ENCODE peak calls at places on chromosomes 1 and 21, in nine cellular contexts. One of them, this sample, is unnamed.

GRCh38 chr1:101484896-101485412 is 248.1 kb downstream of the S1PR1 start:
- DNase-seq in breast epithelium: no peak
- DNase-seq in ovary: no peak
- DNase-seq in colonic mucosa: no peak
- DNase-seq in PC-9: no peak
- DNase-seq in right lobe of liver: no peak
- DNase-seq in SJSA1: no peak
- DNase-seq in PC-3: no peak
- DNase-seq in suprapubic skin: no peak
- DNase-seq in this sample: no peak

GRCh38 chr1:32351859-32352745 is 10.2 kb downstream of the FAM229A start:
- DNase-seq in PC-3: peak; percentile 32
- DNase-seq in suprapubic skin: no peak
- DNase-seq in PC-9: no peak
- DNase-seq in ovary: peak; percentile 78
- DNase-seq in SJSA1: peak; percentile 66
- DNase-seq in breast epithelium: no peak
- DNase-seq in right lobe of liver: peak; percentile 67
- DNase-seq in colonic mucosa: peak; percentile 52
- DNase-seq in this sample: no peak

GRCh38 chr1:80375662-80376061 is 1369.1 kb upstream of the ADGRL4 start:
- DNase-seq in PC-3: peak; percentile 59
- DNase-seq in breast epithelium: no peak
- DNase-seq in ovary: no peak
- DNase-seq in suprapubic skin: no peak
- DNase-seq in PC-9: peak; percentile 7
- DNase-seq in colonic mucosa: no peak
- DNase-seq in right lobe of liver: no peak
- DNase-seq in SJSA1: no peak
- DNase-seq in this sample: peak; percentile 38

GRCh38 chr1:203177471-203178039 is 1.9 kb upstream of the MYBPH start:
- DNase-seq in suprapubic skin: no peak
- DNase-seq in colonic mucosa: no peak
- DNase-seq in ovary: no peak
- DNase-seq in PC-9: no peak
- DNase-seq in PC-3: peak; percentile 60
- DNase-seq in breast epithelium: no peak
- DNase-seq in SJSA1: peak; percentile 55
- DNase-seq in right lobe of liver: no peak
- DNase-seq in this sample: no peak

GRCh38 chr1:244297616-244298015 is 154.1 kb downstream of the ADSS2 start:
- DNase-seq in SJSA1: no peak
- DNase-seq in suprapubic skin: peak; percentile 23
- DNase-seq in PC-9: no peak
- DNase-seq in PC-3: no peak
- DNase-seq in ovary: no peak
- DNase-seq in right lobe of liver: no peak
- DNase-seq in colonic mucosa: no peak
- DNase-seq in breast epithelium: no peak
- DNase-seq in this sample: no peak

GRCh38 chr21:33069994-33070811 is at the start of gene OLIG1:
- DNase-seq in breast epithelium: no peak
- DNase-seq in PC-9: no peak
- DNase-seq in suprapubic skin: no peak
- DNase-seq in ovary: no peak
- DNase-seq in right lobe of liver: peak; percentile 57
- DNase-seq in PC-3: peak; percentile 56
- DNase-seq in SJSA1: no peak
- DNase-seq in colonic mucosa: peak; percentile 22
- DNase-seq in this sample: no peak

GRCh38 chr21:46500224-46500861 is 41.7 kb downstream of the DIP2A start:
- DNase-seq in SJSA1: no peak
- DNase-seq in PC-9: no peak
- DNase-seq in colonic mucosa: no peak
- DNase-seq in breast epithelium: no peak
- DNase-seq in ovary: no peak
- DNase-seq in PC-3: peak; percentile 85
- DNase-seq in right lobe of liver: no peak
- DNase-seq in suprapubic skin: no peak
- DNase-seq in this sample: no peak

GRCh38 chr1:152411144-152411543 is 2.9 kb downstream of the CRNN start:
- DNase-seq in PC-3: no peak
- DNase-seq in right lobe of liver: no peak
- DNase-seq in breast epithelium: no peak
- DNase-seq in SJSA1: no peak
- DNase-seq in colonic mucosa: no peak
- DNase-seq in PC-9: no peak
- DNase-seq in ovary: no peak
- DNase-seq in suprapubic skin: no peak
- DNase-seq in this sample: no peak

GRCh38 chr21:31145271-31145801 is 107.1 kb upstream of the KRTAP19-8 start:
- DNase-seq in ovary: no peak
- DNase-seq in colonic mucosa: no peak
- DNase-seq in suprapubic skin: no peak
- DNase-seq in PC-3: no peak
- DNase-seq in right lobe of liver: no peak
- DNase-seq in SJSA1: no peak
- DNase-seq in breast epithelium: no peak
- DNase-seq in PC-9: no peak
- DNase-seq in this sample: no peak

GRCh38 chr1:65310078-65310587 is 790 bp downstream of the DNAJC6 start:
- DNase-seq in right lobe of liver: peak; percentile 17
- DNase-seq in PC-9: no peak
- DNase-seq in ovary: no peak
- DNase-seq in colonic mucosa: no peak
- DNase-seq in PC-3: no peak
- DNase-seq in SJSA1: no peak
- DNase-seq in breast epithelium: no peak
- DNase-seq in suprapubic skin: no peak
- DNase-seq in this sample: no peak

GRCh38 chr1:44677201-44677520 is 2.6 kb downstream of the ARMH1 start:
- DNase-seq in right lobe of liver: no peak
- DNase-seq in PC-3: peak; percentile 67
- DNase-seq in PC-9: no peak
- DNase-seq in colonic mucosa: no peak
- DNase-seq in suprapubic skin: no peak
- DNase-seq in SJSA1: no peak
- DNase-seq in ovary: no peak
- DNase-seq in breast epithelium: no peak
- DNase-seq in this sample: no peak

GRCh38 chr1:56617141-56617540 is 28.0 kb upstream of the PRKAA2 start:
- DNase-seq in colonic mucosa: no peak
- DNase-seq in PC-3: peak; percentile 68
- DNase-seq in PC-9: no peak
- DNase-seq in ovary: no peak
- DNase-seq in SJSA1: no peak
- DNase-seq in breast epithelium: no peak
- DNase-seq in right lobe of liver: no peak
- DNase-seq in suprapubic skin: no peak
- DNase-seq in this sample: no peak

GRCh38 chr1:201426395-201427310 is 5.1 kb upstream of the TNNI1 start:
- DNase-seq in PC-9: no peak
- DNase-seq in breast epithelium: no peak
- DNase-seq in SJSA1: no peak
- DNase-seq in suprapubic skin: no peak
- DNase-seq in PC-3: no peak
- DNase-seq in right lobe of liver: no peak
- DNase-seq in ovary: no peak
- DNase-seq in colonic mucosa: no peak
- DNase-seq in this sample: no peak

GRCh38 chr1:208631516-208631915 is 387.3 kb upstream of the PLXNA2 start:
- DNase-seq in ovary: no peak
- DNase-seq in PC-3: no peak
- DNase-seq in PC-9: no peak
- DNase-seq in breast epithelium: no peak
- DNase-seq in suprapubic skin: no peak
- DNase-seq in SJSA1: no peak
- DNase-seq in colonic mucosa: no peak
- DNase-seq in right lobe of liver: no peak
- DNase-seq in this sample: no peak

GRCh38 chr1:208631057-208631456 is 386.9 kb upstream of the PLXNA2 start:
- DNase-seq in PC-3: no peak
- DNase-seq in right lobe of liver: no peak
- DNase-seq in colonic mucosa: no peak
- DNase-seq in suprapubic skin: no peak
- DNase-seq in PC-9: no peak
- DNase-seq in ovary: no peak
- DNase-seq in SJSA1: no peak
- DNase-seq in breast epithelium: no peak
- DNase-seq in this sample: no peak

GRCh38 chr1:208628298-208628914 is 384.2 kb upstream of the PLXNA2 start:
- DNase-seq in suprapubic skin: no peak
- DNase-seq in SJSA1: no peak
- DNase-seq in colonic mucosa: no peak
- DNase-seq in ovary: no peak
- DNase-seq in right lobe of liver: no peak
- DNase-seq in PC-9: no peak
- DNase-seq in breast epithelium: no peak
- DNase-seq in PC-3: no peak
- DNase-seq in this sample: no peak
- H3K27ac ChIP-seq in suprapubic skin: no peak overlapping the region
- H3K27ac ChIP-seq in SJSA1: no peak overlapping the region
- H3K27ac ChIP-seq in colonic mucosa: no peak overlapping the region
- H3K27ac ChIP-seq in ovary: no peak overlapping the region
- H3K27ac ChIP-seq in right lobe of liver: peak overlapping the region; percentile 16
- H3K27ac ChIP-seq in PC-9: no peak overlapping the region
- H3K27ac ChIP-seq in breast epithelium: no peak overlapping the region
- H3K27ac ChIP-seq in PC-3: no peak overlapping the region
- H3K27ac ChIP-seq in this sample: no peak overlapping the region

DNA sequence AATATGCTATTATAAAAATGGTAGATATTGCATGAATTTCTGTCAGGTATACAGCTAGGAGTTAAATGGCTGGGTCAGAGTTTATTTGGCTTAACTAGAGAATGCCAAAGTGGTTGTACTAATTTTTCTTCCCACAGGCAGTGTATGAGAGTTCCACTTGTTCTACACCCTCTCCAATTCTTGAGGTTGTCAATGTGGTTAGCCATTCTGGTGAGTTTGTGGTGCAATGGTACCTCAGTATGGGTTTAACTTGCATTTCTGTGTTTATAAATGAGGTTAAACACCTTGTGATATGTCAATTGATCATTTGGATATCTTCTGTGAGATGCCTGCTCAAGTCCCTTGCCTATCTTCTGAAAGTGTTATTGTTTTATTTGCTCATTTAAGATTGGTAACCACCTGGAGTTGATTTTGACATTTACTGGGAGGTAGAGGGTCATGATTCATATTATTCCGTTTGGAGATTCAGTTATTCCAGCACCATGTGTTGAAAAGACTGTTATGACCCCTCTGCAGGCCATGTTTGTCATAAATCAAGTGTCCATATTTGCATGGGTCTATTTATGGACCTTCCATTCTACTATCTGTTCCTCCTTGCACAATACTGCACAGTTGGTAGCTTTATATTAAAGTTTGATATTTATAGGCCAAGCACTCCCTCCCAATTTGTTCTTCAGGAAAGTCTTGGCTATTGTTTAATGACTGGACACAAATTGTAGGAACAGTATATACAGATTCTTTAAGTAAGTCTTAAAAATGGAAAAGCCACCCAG is 5.8 kb downstream of the FALEC start:
- DNase-seq in PC-3: no peak
- DNase-seq in PC-9: no peak
- DNase-seq in right lobe of liver: no peak
- DNase-seq in suprapubic skin: no peak
- DNase-seq in ovary: no peak
- DNase-seq in SJSA1: no peak
- DNase-seq in colonic mucosa: no peak
- DNase-seq in breast epithelium: no peak
- DNase-seq in this sample: no peak
- H3K4me1 ChIP-seq in PC-3: peaks cover 4% of the 10 kb centered on the region
- H3K4me1 ChIP-seq in PC-9: peaks cover 5% of the 10 kb centered on the region
- H3K4me1 ChIP-seq in right lobe of liver: peaks cover 5% of the 10 kb centered on the region
- H3K4me1 ChIP-seq in suprapubic skin: peaks cover 3% of the 10 kb centered on the region
- H3K4me1 ChIP-seq in ovary: no peaks in the 10 kb centered on the region
- H3K4me1 ChIP-seq in SJSA1: peaks cover 3% of the 10 kb centered on the region
- H3K4me1 ChIP-seq in colonic mucosa: peaks cover 10% of the 10 kb centered on the region
- H3K4me1 ChIP-seq in breast epithelium: no peaks in the 10 kb centered on the region
- H3K4me1 ChIP-seq in this sample: no peaks in the 10 kb centered on the region

GRCh38 chr21:43824250-43824882 is 35.0 kb downstream of the RRP1 start:
- DNase-seq in ovary: no peak
- DNase-seq in suprapubic skin: no peak
- DNase-seq in breast epithelium: no peak
- DNase-seq in SJSA1: no peak
- DNase-seq in colonic mucosa: no peak
- DNase-seq in PC-3: peak; percentile 39
- DNase-seq in right lobe of liver: no peak
- DNase-seq in PC-9: no peak
- DNase-seq in this sample: no peak
- H3K27ac ChIP-seq in ovary: no peak overlapping the region
- H3K27ac ChIP-seq in suprapubic skin: no peak overlapping the region
- H3K27ac ChIP-seq in breast epithelium: no peak overlapping the region
- H3K27ac ChIP-seq in SJSA1: no peak overlapping the region
- H3K27ac ChIP-seq in colonic mucosa: no peak overlapping the region
- H3K27ac ChIP-seq in PC-3: no peak overlapping the region
- H3K27ac ChIP-seq in right lobe of liver: no peak overlapping the region
- H3K27ac ChIP-seq in PC-9: no peak overlapping the region
- H3K27ac ChIP-seq in this sample: no peak overlapping the region

DNA sequence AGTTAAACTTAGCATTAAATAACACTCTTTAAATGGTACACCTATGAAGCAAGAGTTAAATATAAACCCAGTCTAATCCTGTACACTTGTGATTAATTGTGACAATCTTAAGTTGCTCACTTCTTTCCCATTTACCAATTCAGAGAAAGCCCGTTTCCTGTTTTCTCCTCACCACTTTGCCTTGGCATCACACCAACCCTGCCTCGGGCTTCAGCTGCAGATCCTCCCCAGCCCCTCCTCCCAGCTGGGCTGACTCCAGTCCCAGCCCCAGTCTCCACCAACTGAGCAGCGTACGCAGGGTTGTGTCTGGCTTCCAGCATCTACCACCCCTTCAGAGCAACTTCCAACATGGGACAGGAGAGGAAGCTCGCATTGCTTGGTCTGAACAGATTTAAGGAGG is 4.1 kb downstream of the PYCR2 start:
- DNase-seq in SJSA1: no peak
- DNase-seq in right lobe of liver: peak; percentile 59
- DNase-seq in colonic mucosa: no peak
- DNase-seq in suprapubic skin: no peak
- DNase-seq in PC-9: peak; percentile 61
- DNase-seq in PC-3: peak; percentile 93
- DNase-seq in breast epithelium: peak; percentile 67
- DNase-seq in ovary: peak; percentile 54
- DNase-seq in this sample: peak; percentile 73
- H3K4me1 ChIP-seq in SJSA1: peaks cover 20% of the 10 kb centered on the region
- H3K4me1 ChIP-seq in right lobe of liver: no peaks in the 10 kb centered on the region
- H3K4me1 ChIP-seq in colonic mucosa: peaks cover 3% of the 10 kb centered on the region
- H3K4me1 ChIP-seq in suprapubic skin: peaks cover 60% of the 10 kb centered on the region
- H3K4me1 ChIP-seq in PC-9: peaks cover 16% of the 10 kb centered on the region
- H3K4me1 ChIP-seq in PC-3: peaks cover 46% of the 10 kb centered on the region
- H3K4me1 ChIP-seq in breast epithelium: peaks cover 19% of the 10 kb centered on the region
- H3K4me1 ChIP-seq in ovary: peaks cover 8% of the 10 kb centered on the region
- H3K4me1 ChIP-seq in this sample: peaks cover 21% of the 10 kb centered on the region

DNA sequence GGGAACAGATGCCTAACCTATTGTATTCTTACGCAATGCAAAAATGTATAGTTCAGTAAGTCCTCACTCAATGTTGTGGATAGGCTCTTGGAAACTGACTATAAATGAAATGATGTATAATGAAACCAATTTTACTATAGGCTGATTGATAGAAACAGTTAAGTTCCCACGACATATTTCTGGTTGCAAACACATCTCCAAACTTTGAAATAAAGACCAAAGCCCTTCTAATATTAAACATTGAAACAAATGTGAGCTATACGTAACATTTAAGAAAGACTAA is 29.1 kb downstream of the MAP3K21 start:
- DNase-seq in SJSA1: no peak
- DNase-seq in colonic mucosa: no peak
- DNase-seq in breast epithelium: no peak
- DNase-seq in right lobe of liver: no peak
- DNase-seq in ovary: no peak
- DNase-seq in suprapubic skin: no peak
- DNase-seq in PC-3: no peak
- DNase-seq in PC-9: no peak
- DNase-seq in this sample: no peak
- H3K27ac ChIP-seq in SJSA1: no peak overlapping the region
- H3K27ac ChIP-seq in colonic mucosa: no peak overlapping the region
- H3K27ac ChIP-seq in breast epithelium: no peak overlapping the region
- H3K27ac ChIP-seq in right lobe of liver: no peak overlapping the region
- H3K27ac ChIP-seq in ovary: no peak overlapping the region
- H3K27ac ChIP-seq in suprapubic skin: no peak overlapping the region
- H3K27ac ChIP-seq in PC-3: no peak overlapping the region
- H3K27ac ChIP-seq in PC-9: no peak overlapping the region
- H3K27ac ChIP-seq in this sample: no peak overlapping the region

This sample was measured in RWPE2.